ENCODE peak calls at places on chromosomes 13 and 19, in ten cellular contexts. P is HFF-Myc, Y is tibial artery, V is PC-3, C is NCI-H1417, N is neuronal stem cell, M is NCI-H526, X is erythroblast, D is GM20000, E is Caki2. J is an unnamed sample.

GRCh38 chr13:48761256-48761655 is 107.5 kb downstream of the CYSLTR2 start:
- DNase-seq in D (no peak), M (peak), X (no peak), E (no peak), N (no peak), C (no peak), V (no peak), Y (no peak), P (no peak), J (no peak)

GRCh38 chr19:41175825-41176734 is 16.9 kb upstream of the CYP2S1 start:
- DNase-seq in M (no peak), N (no peak), Y (peak), X (no peak), P (peak), V (peak), C (no peak), E (peak), D (no peak), J (peak)

GRCh38 chr13:99522288-99522687 is 21.0 kb downstream of the TM9SF2 start:
- DNase-seq in D (no peak), V (no peak), Y (no peak), E (no peak), X (no peak), C (no peak), N (no peak), M (no peak), P (no peak), J (peak)

GRCh38 chr13:30696278-30697176 is 38.8 kb upstream of the ALOX5AP start:
- DNase-seq in C (peak), X (no peak), V (no peak), D (no peak), Y (peak), E (no peak), P (no peak), N (no peak), M (no peak), J (no peak)

GRCh38 chr13:96984061-96984508 is 10.2 kb downstream of the OXGR1 start:
- DNase-seq in E (no peak), Y (no peak), M (peak), D (peak), P (no peak), N (no peak), C (peak), X (no peak), V (peak), J (no peak)

GRCh38 chr19:2315818-2316353 is 7.9 kb upstream of the LINGO3 start:
- DNase-seq in M (no peak), D (peak), N (peak), P (no peak), V (peak), Y (peak), E (no peak), X (peak), C (no peak), J (peak)

GRCh38 chr13:113097651-113098050 is 7.9 kb upstream of the F7 start:
- DNase-seq in Y (no peak), C (no peak), X (no peak), V (no peak), N (no peak), P (no peak), E (no peak), D (no peak), M (no peak), J (no peak)

GRCh38 chr19:6433165-6433564 is 398 bp downstream of the SLC25A41 start:
- DNase-seq in X (no peak), E (no peak), C (no peak), V (no peak), P (no peak), Y (no peak), D (no peak), M (no peak), N (no peak), J (no peak)

GRCh38 chr19:41323430-41324125 is 13.6 kb downstream of the CCDC97 start:
- DNase-seq in M (no peak), C (no peak), E (peak), X (peak), V (peak), P (peak), Y (peak), N (no peak), D (no peak), J (peak)

GRCh38 chr19:43747557-43748204 is 7.1 kb downstream of the SMG9 start:
- DNase-seq in C (no peak), E (no peak), P (no peak), X (no peak), Y (no peak), D (peak), M (no peak), N (no peak), V (no peak), J (no peak)

GRCh38 chr13:33711441-33711840 is 106.5 kb upstream of the RFC3 start:
- DNase-seq in X (no peak), V (no peak), D (no peak), C (no peak), E (no peak), Y (no peak), M (no peak), N (no peak), P (no peak), J (no peak)

GRCh38 chr19:17948967-17949930 is 16.4 kb downstream of the CCDC124 start:
- DNase-seq in N (no peak), C (peak), D (peak), P (no peak), E (no peak), Y (no peak), V (no peak), X (no peak), M (no peak), J (no peak)

GRCh38 chr13:34591801-34592454 is 350.1 kb upstream of the NBEA start:
- DNase-seq in V (no peak), P (no peak), Y (peak), M (no peak), D (no peak), X (no peak), E (no peak), C (no peak), N (no peak), J (no peak)

GRCh38 chr19:38853214-38853613 is 3.4 kb upstream of the HNRNPL start:
- DNase-seq in E (no peak), M (no peak), V (no peak), C (no peak), Y (no peak), N (no peak), D (no peak), X (no peak), P (no peak), J (no peak)

GRCh38 chr13:33285420-33286124 is at the start of gene STARD13:
- DNase-seq in X (peak), E (peak), C (no peak), Y (peak), D (peak), M (peak), P (peak), N (peak), V (peak), J (peak)

GRCh38 chr19:35557539-35558399 is 5.7 kb downstream of the ATP4A start:
- DNase-seq in N (peak), E (no peak), C (peak), M (peak), V (no peak), Y (no peak), X (peak), D (peak), P (no peak), J (peak)

GRCh38 chr19:11089254-11090013 is at the start of gene LDLR:
- DNase-seq in X (peak), Y (peak), D (peak), P (peak), E (peak), V (peak), C (peak), M (peak), N (peak), J (peak)

GRCh38 chr19:29785360-29785759 is 26.4 kb upstream of the CCNE1 start:
- DNase-seq in M (no peak), X (no peak), C (no peak), Y (no peak), P (no peak), E (no peak), D (no peak), V (no peak), N (no peak), J (no peak)

GRCh38 chr19:17530586-17530985 is 19.1 kb downstream of the PGLS start:
- DNase-seq in X (no peak), E (no peak), D (no peak), N (no peak), Y (no peak), V (no peak), C (peak), M (no peak), P (no peak), J (no peak)

GRCh38 chr19:46958542-46958941 is 61.1 kb upstream of the NPAS1 start:
- DNase-seq in C (no peak), E (no peak), M (no peak), D (no peak), N (no peak), V (no peak), Y (no peak), X (no peak), P (peak), J (peak)

GRCh38 chr13:106612688-106613087 is 44.8 kb upstream of the ARGLU1 start:
- DNase-seq in E (no peak), Y (peak), M (no peak), D (no peak), N (no peak), C (no peak), V (no peak), X (peak), P (no peak), J (peak)

GRCh38 chr19:5652261-5652660 is 28.1 kb downstream of the MICOS13 start:
- DNase-seq in E (no peak), P (no peak), X (no peak), N (no peak), M (no peak), V (no peak), Y (no peak), C (no peak), D (no peak), J (no peak)

GRCh38 chr13:111006508-111007031 is 91.7 kb upstream of the ANKRD10 start:
- DNase-seq in Y (peak), M (no peak), C (no peak), X (no peak), D (no peak), E (no peak), N (peak), V (no peak), P (no peak), J (peak)

GRCh38 chr19:1213391-1214286 is 8.1 kb downstream of the STK11 start:
- DNase-seq in N (no peak), V (no peak), X (no peak), E (no peak), M (no peak), D (no peak), Y (peak), P (peak), C (peak), J (peak)

GRCh38 chr13:73665279-73665678 is 468.9 kb downstream of the KLF12 start:
- DNase-seq in P (no peak), Y (no peak), C (no peak), X (no peak), V (no peak), D (no peak), E (no peak), M (no peak), N (no peak), J (no peak)

GRCh38 chr13:92355213-92355612 is 871.4 kb upstream of the GPC6 start:
- DNase-seq in E (no peak), V (peak), N (no peak), M (peak), Y (no peak), C (peak), D (no peak), P (no peak), X (no peak), J (no peak)

GRCh38 chr19:3576696-3577443 is 4.1 kb downstream of the HMG20B start:
- DNase-seq in Y (no peak), D (peak), X (peak), P (no peak), N (no peak), E (no peak), V (no peak), M (no peak), C (no peak), J (peak)

GRCh38 chr19:34426096-34426661 is 2.0 kb upstream of the UBA2 start:
- DNase-seq in M (no peak), D (no peak), C (no peak), Y (no peak), X (no peak), N (no peak), P (no peak), E (no peak), V (no peak), J (no peak)

GRCh38 chr13:42769650-42770049 is 11.7 kb upstream of the FAM216B start:
- DNase-seq in M (no peak), E (no peak), D (no peak), N (no peak), V (peak), C (no peak), Y (no peak), X (no peak), P (no peak), J (no peak)

GRCh38 chr19:49472936-49473335 is 1.1 kb upstream of the FLT3LG start:
- DNase-seq in C (no peak), E (no peak), M (no peak), Y (no peak), X (no peak), D (no peak), V (no peak), N (no peak), P (no peak), J (no peak)

GRCh38 chr19:38975214-38975860 is at the start of gene FBXO17:
- DNase-seq in N (peak), E (peak), V (no peak), X (no peak), D (peak), C (no peak), Y (peak), M (peak), P (no peak), J (peak)

GRCh38 chr19:19582471-19582870 is 36.0 kb downstream of the PBX4 start:
- DNase-seq in Y (no peak), P (no peak), M (no peak), D (no peak), X (no peak), C (no peak), V (no peak), E (no peak), N (no peak), J (no peak)

GRCh38 chr13:65217459-65217858 is 2012.7 kb downstream of the PCDH9 start:
- DNase-seq in X (no peak), M (no peak), N (no peak), Y (no peak), P (no peak), C (no peak), V (no peak), E (no peak), D (no peak), J (no peak)

GRCh38 chr19:12821761-12822160 is 12.6 kb downstream of the RTBDN start:
- DNase-seq in M (no peak), N (no peak), E (no peak), P (no peak), X (no peak), V (peak), D (no peak), Y (no peak), C (no peak), J (no peak)

GRCh38 chr19:45972081-45972943 is 1.4 kb downstream of the NOVA2 start:
- DNase-seq in N (no peak), P (no peak), C (no peak), X (no peak), V (no peak), E (no peak), M (no peak), D (no peak), Y (peak), J (no peak)

GRCh38 chr19:10292206-10292788 is 2.5 kb downstream of the ICAM5 start:
- DNase-seq in V (peak), M (peak), C (peak), E (peak), N (peak), X (peak), Y (peak), P (peak), D (peak), J (peak)

GRCh38 chr19:49936549-49936948 is 7.2 kb upstream of the NUP62 start:
- DNase-seq in Y (no peak), P (no peak), E (no peak), V (no peak), M (no peak), C (no peak), D (no peak), X (no peak), N (no peak), J (no peak)